ENCODE peak calls at places on chromosomes 13 and 19, in five cellular contexts. One of them, this sample, is unnamed.

GRCh38 chr13:112643759-112644459 is 45.9 kb upstream of the ATP11A start:
- DNase-seq in IMR-90: no peak
- DNase-seq in neuronal stem cell: no peak
- DNase-seq in mesendoderm: no peak
- DNase-seq in H1: no peak
- DNase-seq in this sample: no peak

GRCh38 chr13:75356426-75356825 is 125.5 kb downstream of the TBC1D4 start:
- DNase-seq in IMR-90: no peak
- DNase-seq in neuronal stem cell: no peak
- DNase-seq in H1: no peak
- DNase-seq in mesendoderm: no peak
- DNase-seq in this sample: no peak

GRCh38 chr19:51333836-51334460 is 8.0 kb downstream of the VSIG10L start:
- DNase-seq in IMR-90: no peak
- DNase-seq in mesendoderm: peak; percentile 57
- DNase-seq in H1: no peak
- DNase-seq in neuronal stem cell: no peak
- DNase-seq in this sample: no peak

GRCh38 chr19:11203194-11204075 is 6.1 kb upstream of the KANK2 start:
- DNase-seq in neuronal stem cell: peak; percentile 53
- DNase-seq in H1: peak; percentile 88
- DNase-seq in mesendoderm: peak; percentile 68
- DNase-seq in IMR-90: peak; percentile 71
- DNase-seq in this sample: peak; percentile 56

GRCh38 chr19:50967924-50968708 is 1.3 kb downstream of the KLK6 start:
- DNase-seq in mesendoderm: no peak
- DNase-seq in neuronal stem cell: no peak
- DNase-seq in H1: no peak
- DNase-seq in IMR-90: no peak
- DNase-seq in this sample: no peak

GRCh38 chr13:23996456-23996855 is 99.2 kb upstream of the C1QTNF9B start:
- DNase-seq in neuronal stem cell: no peak
- DNase-seq in H1: no peak
- DNase-seq in IMR-90: no peak
- DNase-seq in mesendoderm: no peak
- DNase-seq in this sample: peak; percentile 66

GRCh38 chr13:91236942-91237341 is 110.5 kb upstream of the MIR17HG start:
- DNase-seq in neuronal stem cell: no peak
- DNase-seq in mesendoderm: no peak
- DNase-seq in IMR-90: no peak
- DNase-seq in H1: no peak
- DNase-seq in this sample: no peak

GRCh38 chr13:98447881-98448641 is 128.8 kb downstream of the STK24 start:
- DNase-seq in mesendoderm: peak; percentile 77
- DNase-seq in IMR-90: no peak
- DNase-seq in H1: peak; percentile 85
- DNase-seq in neuronal stem cell: peak; percentile 30
- DNase-seq in this sample: no peak

GRCh38 chr13:27341616-27342015 is 71.0 kb downstream of the RASL11A start:
- DNase-seq in IMR-90: no peak
- DNase-seq in H1: no peak
- DNase-seq in neuronal stem cell: no peak
- DNase-seq in mesendoderm: no peak
- DNase-seq in this sample: no peak

GRCh38 chr19:56333506-56333905 is 18.9 kb upstream of the ZSCAN5A start:
- DNase-seq in neuronal stem cell: no peak
- DNase-seq in IMR-90: peak; percentile 56
- DNase-seq in H1: peak; percentile 49
- DNase-seq in mesendoderm: peak; percentile 61
- DNase-seq in this sample: peak; percentile 88

GRCh38 chr19:8445488-8446001 is 770 bp downstream of the HNRNPM start:
- DNase-seq in H1: no peak
- DNase-seq in neuronal stem cell: peak; percentile 20
- DNase-seq in mesendoderm: peak; percentile 54
- DNase-seq in IMR-90: no peak
- DNase-seq in this sample: peak; percentile 48

GRCh38 chr13:77859450-77859849 is 59.2 kb downstream of the EDNRB start:
- DNase-seq in neuronal stem cell: no peak
- DNase-seq in IMR-90: peak; percentile 82
- DNase-seq in H1: no peak
- DNase-seq in mesendoderm: no peak
- DNase-seq in this sample: peak; percentile 6
- H3K9ac ChIP-seq in neuronal stem cell: no peak overlapping the region
- H3K9ac ChIP-seq in IMR-90: no peak overlapping the region
- H3K9ac ChIP-seq in H1: no peak overlapping the region
- H3K9ac ChIP-seq in mesendoderm: no peak overlapping the region
- H3K9ac ChIP-seq in this sample: no peak overlapping the region

DNA sequence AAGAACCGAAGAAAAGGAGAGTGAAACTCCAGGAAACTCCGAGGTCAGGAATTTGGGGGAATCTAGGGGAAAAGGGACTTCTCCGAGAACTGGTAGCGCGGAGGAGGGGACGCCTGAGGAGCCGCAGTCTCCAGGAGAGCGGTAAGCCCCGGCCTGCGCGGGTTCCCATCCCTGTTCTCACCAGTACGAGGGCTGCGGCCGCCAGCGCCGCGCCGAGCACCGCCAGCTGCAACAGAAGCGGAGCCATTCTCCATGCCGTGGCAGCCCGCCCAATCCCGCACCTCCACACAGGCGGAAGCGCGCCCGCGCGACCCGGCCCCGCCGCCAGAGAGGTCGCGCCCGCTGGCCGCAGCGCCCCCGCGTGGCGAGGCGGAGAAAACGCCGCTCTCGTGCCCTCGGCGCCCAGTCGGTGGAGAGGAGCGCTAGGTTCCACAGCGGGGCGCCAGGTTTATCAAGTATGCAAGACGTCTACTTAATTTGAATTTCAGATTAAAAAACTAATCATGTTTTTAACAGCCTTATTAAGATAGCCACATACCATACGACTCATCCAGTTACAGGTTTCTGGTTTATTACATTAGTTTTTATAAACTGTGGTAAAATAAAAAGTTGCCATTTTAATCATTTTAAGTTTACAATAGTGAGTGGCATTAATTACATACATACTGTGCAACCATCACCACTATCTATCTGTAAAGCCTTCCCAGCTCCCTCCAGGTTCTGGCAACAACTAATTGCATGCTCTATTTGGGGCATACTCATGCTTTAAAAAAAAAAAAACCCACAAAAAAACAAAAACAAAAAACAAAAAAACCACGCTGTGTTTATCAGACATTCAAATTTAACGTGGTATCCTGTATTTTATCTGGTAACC is at the start of gene ALG5:
- DNase-seq in neuronal stem cell: peak; percentile 91
- DNase-seq in mesendoderm: peak; percentile 95
- DNase-seq in IMR-90: peak; percentile 84
- DNase-seq in H1: peak; percentile 95
- DNase-seq in this sample: peak; percentile 96
- H3K23ac ChIP-seq in neuronal stem cell: peak within 1 kb of the TSS; percentile 91
- H3K23ac ChIP-seq in mesendoderm: peak within 1 kb of the TSS; percentile 31
- H3K23ac ChIP-seq in IMR-90: peak within 1 kb of the TSS; percentile 84
- H3K23ac ChIP-seq in H1: no peak within 1 kb of the TSS
- H3K23ac ChIP-seq in this sample: no peak within 1 kb of the TSS

GRCh38 chr13:46595918-46596315 is 42.9 kb downstream of the LRCH1 start:
- DNase-seq in H1: no peak
- DNase-seq in IMR-90: no peak
- DNase-seq in mesendoderm: no peak
- DNase-seq in neuronal stem cell: no peak
- DNase-seq in this sample: peak; percentile 83

GRCh38 chr13:46596501-46596900 is 43.5 kb downstream of the LRCH1 start:
- DNase-seq in H1: no peak
- DNase-seq in mesendoderm: no peak
- DNase-seq in neuronal stem cell: no peak
- DNase-seq in IMR-90: no peak
- DNase-seq in this sample: peak; percentile 70

GRCh38 chr13:46598820-46599180 is 45.8 kb downstream of the LRCH1 start:
- DNase-seq in neuronal stem cell: no peak
- DNase-seq in mesendoderm: no peak
- DNase-seq in H1: no peak
- DNase-seq in IMR-90: no peak
- DNase-seq in this sample: no peak

GRCh38 chr13:46600943-46601311 is 48.0 kb downstream of the LRCH1 start:
- DNase-seq in neuronal stem cell: no peak
- DNase-seq in mesendoderm: no peak
- DNase-seq in IMR-90: no peak
- DNase-seq in H1: no peak
- DNase-seq in this sample: no peak

GRCh38 chr13:46598140-46598819 is 45.3 kb downstream of the LRCH1 start:
- DNase-seq in mesendoderm: no peak
- DNase-seq in IMR-90: no peak
- DNase-seq in H1: no peak
- DNase-seq in neuronal stem cell: no peak
- DNase-seq in this sample: no peak
- H3K4me3 ChIP-seq in mesendoderm: no peak overlapping the region
- H3K4me3 ChIP-seq in IMR-90: no peak overlapping the region
- H3K4me3 ChIP-seq in H1: no peak overlapping the region
- H3K4me3 ChIP-seq in neuronal stem cell: no peak overlapping the region
- H3K4me3 ChIP-seq in this sample: no peak overlapping the region

GRCh38 chr19:45154064-45154827 is 6.5 kb downstream of the NKPD1 start:
- DNase-seq in IMR-90: peak; percentile 86
- DNase-seq in H1: no peak
- DNase-seq in mesendoderm: peak; percentile 42
- DNase-seq in neuronal stem cell: no peak
- DNase-seq in this sample: no peak

GRCh38 chr19:45151821-45152503 is 8.8 kb downstream of the NKPD1 start:
- DNase-seq in H1: no peak
- DNase-seq in IMR-90: no peak
- DNase-seq in neuronal stem cell: no peak
- DNase-seq in mesendoderm: no peak
- DNase-seq in this sample: no peak

GRCh38 chr19:45150731-45151725 is 9.8 kb downstream of the NKPD1 start:
- DNase-seq in mesendoderm: no peak
- DNase-seq in H1: no peak
- DNase-seq in IMR-90: no peak
- DNase-seq in neuronal stem cell: no peak
- DNase-seq in this sample: no peak

GRCh38 chr19:45152504-45153338 is 8.1 kb downstream of the NKPD1 start:
- DNase-seq in mesendoderm: peak; percentile 71
- DNase-seq in H1: peak; percentile 75
- DNase-seq in IMR-90: peak; percentile 40
- DNase-seq in neuronal stem cell: no peak
- DNase-seq in this sample: no peak

DNA sequence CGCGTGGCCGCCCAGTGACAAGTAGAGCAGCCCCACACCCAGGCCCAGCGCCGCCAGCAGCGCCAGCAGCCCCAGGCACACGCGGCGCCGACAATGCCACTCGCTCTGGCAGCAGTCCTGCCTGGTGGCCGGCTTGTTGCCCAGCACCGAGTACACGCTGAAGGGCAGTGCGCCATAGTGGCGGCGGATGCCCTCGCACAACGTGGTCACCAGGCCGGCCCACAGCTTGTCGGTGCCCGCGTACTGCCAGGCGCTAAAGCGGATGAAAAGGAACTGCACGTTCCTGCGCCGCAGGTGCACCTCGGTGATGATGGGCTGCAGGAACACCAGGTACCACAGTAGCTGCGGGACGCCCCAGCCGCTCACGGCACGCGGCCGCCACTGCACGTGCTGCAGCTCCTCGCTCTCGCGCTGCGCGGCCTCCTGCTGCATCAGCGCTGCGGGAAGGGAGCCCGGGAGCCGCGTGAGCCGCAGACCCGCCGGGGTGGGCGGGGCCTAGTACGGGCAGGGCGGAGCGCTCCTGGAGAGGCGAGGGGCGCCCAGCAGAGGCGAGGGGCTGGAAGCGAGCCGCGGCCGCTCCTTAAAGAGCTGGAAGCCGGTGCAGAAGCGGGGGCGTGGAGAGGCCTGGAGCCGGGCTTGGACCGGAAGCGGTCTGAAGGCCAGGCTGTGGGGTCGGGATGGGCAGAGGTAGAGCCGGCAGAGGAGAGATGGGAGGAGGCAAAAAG is 7.3 kb downstream of the NKPD1 start:
- DNase-seq in mesendoderm: peak; percentile 54
- DNase-seq in IMR-90: peak; percentile 48
- DNase-seq in H1: peak; percentile 86
- DNase-seq in neuronal stem cell: peak; percentile 66
- DNase-seq in this sample: peak; percentile 32
- H3K9ac ChIP-seq in mesendoderm: no peak overlapping the region
- H3K9ac ChIP-seq in IMR-90: no peak overlapping the region
- H3K9ac ChIP-seq in H1: no peak overlapping the region
- H3K9ac ChIP-seq in neuronal stem cell: peak overlapping the region; percentile 93
- H3K9ac ChIP-seq in this sample: no peak overlapping the region

DNA sequence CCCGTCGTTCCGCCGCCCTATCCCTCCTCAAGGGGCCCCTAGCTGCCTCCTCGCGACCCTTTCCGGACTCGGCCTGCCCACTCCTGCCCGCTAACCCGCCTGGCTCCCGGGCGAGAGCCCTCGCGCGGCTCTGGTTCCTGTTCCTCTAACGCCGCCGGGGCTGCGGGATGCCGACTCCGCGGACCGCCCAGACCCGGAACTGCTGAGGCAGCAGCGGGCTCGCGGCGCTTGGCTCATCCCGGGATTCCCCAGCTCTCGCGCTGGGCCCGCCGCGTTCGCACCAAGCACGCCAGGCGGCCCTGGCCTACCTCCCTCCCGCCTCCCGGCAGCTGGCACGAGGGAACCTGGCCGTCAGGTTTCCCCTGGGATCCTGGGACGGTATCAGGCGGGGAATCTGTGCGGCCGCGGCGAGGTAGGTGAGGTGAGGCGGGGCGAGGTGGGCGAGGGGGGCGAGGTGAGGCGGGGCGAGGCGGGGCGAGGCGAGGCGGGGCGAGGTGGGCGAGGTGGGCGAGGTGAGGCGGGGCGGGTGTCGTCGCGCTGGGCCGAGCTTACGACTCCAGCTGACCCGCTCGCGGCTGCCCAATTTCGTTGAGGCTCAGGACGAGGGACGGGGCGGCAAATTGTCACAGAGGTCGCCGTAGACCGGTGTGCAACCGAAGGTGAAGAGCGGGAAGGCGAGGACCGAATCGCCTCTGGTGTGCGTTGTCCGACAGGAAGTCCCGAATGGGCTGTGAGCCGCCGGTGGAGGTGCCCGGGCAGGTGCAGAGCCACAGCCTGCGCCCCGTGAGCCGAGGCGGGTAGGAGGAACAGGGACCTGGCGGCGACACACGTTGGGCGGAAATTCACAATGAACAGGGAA is at the start of the genes CCDC122 and LACC1:
- DNase-seq in neuronal stem cell: peak; percentile 62
- DNase-seq in mesendoderm: peak; percentile 89
- DNase-seq in H1: peak; percentile 87
- DNase-seq in IMR-90: peak; percentile 84
- DNase-seq in this sample: peak; percentile 95
- H3K23ac ChIP-seq in neuronal stem cell: peak within 1 kb of the TSS; percentile 82
- H3K23ac ChIP-seq in mesendoderm: peak within 1 kb of the TSS; percentile 37
- H3K23ac ChIP-seq in H1: no peak within 1 kb of the TSS
- H3K23ac ChIP-seq in IMR-90: peak within 1 kb of the TSS; percentile 96
- H3K23ac ChIP-seq in this sample: no peak within 1 kb of the TSS